ENCODE peak calls at places on chromosome 7, in five cellular contexts. N is OCI-LY7; K is neural progenitor cell; I is CD8-positive, alpha-beta T cell; F is ovary. U is an unnamed sample.

GRCh38 chr7:142945001-142945400 is 5.7 kb downstream of the LLCFC1 start:
- DNase-seq in K (no peak), I (no peak), F (no peak), N (no peak), U (no peak)

GRCh38 chr7:28037220-28038010 is 143.2 kb downstream of the JAZF1 start:
- DNase-seq in N (no peak), K (no peak), I (no peak), F (peak; percentile 29), U (peak; percentile 91)

GRCh38 chr7:16933296-16934248 is 51.8 kb upstream of the AGR3 start:
- DNase-seq in N (no peak), F (no peak), I (no peak), K (no peak), U (no peak)

GRCh38 chr7:55052081-55052480 is 33.3 kb downstream of the EGFR start:
- DNase-seq in I (no peak), F (no peak), K (no peak), N (no peak), U (peak; percentile 42)

GRCh38 chr7:13742719-13743640 is 246.5 kb downstream of the ETV1 start:
- DNase-seq in K (peak; percentile 35), N (peak; percentile 1), I (no peak), F (no peak), U (peak; percentile 67)

GRCh38 chr7:23759556-23760391 is 49.8 kb downstream of the STK31 start:
- DNase-seq in F (no peak), N (no peak), I (no peak), K (no peak), U (no peak)

GRCh38 chr7:152370297-152370696 is 65.5 kb downstream of the KMT2C start:
- DNase-seq in K (no peak), I (no peak), F (no peak), N (no peak), U (no peak)

GRCh38 chr7:88116395-88116794 is 103.4 kb downstream of the SRI start:
- DNase-seq in N (no peak), I (no peak), K (peak; percentile 35), F (no peak), U (no peak)

GRCh38 chr7:79528421-79528820 is 75.0 kb upstream of the MAGI2 start:
- DNase-seq in I (no peak), N (no peak), K (no peak), F (no peak), U (no peak)

GRCh38 chr7:130273081-130273699 is 6.5 kb downstream of the CPA2 start:
- DNase-seq in I (peak; percentile 27), N (no peak), K (peak; percentile 95), F (peak; percentile 47), U (peak; percentile 73)

GRCh38 chr7:111564078-111564477 is 1.8 kb upstream of the IMMP2L start:
- DNase-seq in N (no peak), K (no peak), F (no peak), I (no peak), U (no peak)

GRCh38 chr7:77419102-77419501 is 3.0 kb upstream of the GSAP start:
- DNase-seq in I (no peak), F (no peak), K (no peak), N (no peak), U (no peak)

GRCh38 chr7:121352323-121352722 is 23.5 kb downstream of the WNT16 start:
- DNase-seq in N (no peak), F (no peak), K (no peak), I (no peak), U (no peak)

GRCh38 chr7:127995866-127996215 is 35.4 kb downstream of the LRRC4 start:
- DNase-seq in N (no peak), I (no peak), K (no peak), F (no peak), U (no peak)
- H3K4me3 ChIP-seq in N (no peak overlapping the region), I (no peak overlapping the region), K (no peak overlapping the region), F (no peak overlapping the region), U (no peak overlapping the region)

DNA sequence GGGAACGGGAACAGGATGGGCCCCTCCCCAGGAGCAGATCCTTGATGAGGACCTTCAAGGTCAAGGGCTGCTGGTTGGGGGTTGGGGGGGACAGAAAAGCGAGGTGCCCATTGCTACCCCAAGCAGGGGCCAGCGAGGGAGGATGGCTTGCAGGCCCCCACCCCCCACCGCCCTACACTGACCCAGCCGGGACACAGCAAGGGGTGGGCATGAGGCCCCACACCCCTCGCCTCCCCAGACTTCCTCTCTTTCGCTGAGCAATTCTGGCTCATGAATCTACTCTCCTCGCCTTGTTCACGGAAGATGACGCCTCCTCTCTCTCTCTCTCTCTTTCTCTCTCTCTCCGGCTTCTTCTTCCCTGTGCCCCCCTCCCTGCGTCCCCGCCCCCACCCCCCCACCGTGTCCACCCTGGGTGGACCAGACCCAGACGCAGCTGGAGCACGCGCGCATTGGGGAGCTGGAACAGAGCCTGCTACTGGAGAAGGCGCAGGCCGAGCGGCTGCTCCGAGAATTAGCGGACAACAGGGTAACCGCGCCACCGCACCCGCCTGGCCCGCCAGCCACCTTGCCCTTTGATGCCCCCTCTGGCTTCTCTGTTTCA is 81.1 kb upstream of the GTF2IRD1 start:
- DNase-seq in K (peak; percentile 38), F (peak; percentile 79), N (no peak), I (no peak), U (no peak)
- H3K4me1 ChIP-seq in K (peaks cover 8% of the 10 kb centered on the region), F (peaks cover 5% of the 10 kb centered on the region), N (peaks cover 26% of the 10 kb centered on the region), I (no peaks in the 10 kb centered on the region), U (peaks cover 9% of the 10 kb centered on the region)

DNA sequence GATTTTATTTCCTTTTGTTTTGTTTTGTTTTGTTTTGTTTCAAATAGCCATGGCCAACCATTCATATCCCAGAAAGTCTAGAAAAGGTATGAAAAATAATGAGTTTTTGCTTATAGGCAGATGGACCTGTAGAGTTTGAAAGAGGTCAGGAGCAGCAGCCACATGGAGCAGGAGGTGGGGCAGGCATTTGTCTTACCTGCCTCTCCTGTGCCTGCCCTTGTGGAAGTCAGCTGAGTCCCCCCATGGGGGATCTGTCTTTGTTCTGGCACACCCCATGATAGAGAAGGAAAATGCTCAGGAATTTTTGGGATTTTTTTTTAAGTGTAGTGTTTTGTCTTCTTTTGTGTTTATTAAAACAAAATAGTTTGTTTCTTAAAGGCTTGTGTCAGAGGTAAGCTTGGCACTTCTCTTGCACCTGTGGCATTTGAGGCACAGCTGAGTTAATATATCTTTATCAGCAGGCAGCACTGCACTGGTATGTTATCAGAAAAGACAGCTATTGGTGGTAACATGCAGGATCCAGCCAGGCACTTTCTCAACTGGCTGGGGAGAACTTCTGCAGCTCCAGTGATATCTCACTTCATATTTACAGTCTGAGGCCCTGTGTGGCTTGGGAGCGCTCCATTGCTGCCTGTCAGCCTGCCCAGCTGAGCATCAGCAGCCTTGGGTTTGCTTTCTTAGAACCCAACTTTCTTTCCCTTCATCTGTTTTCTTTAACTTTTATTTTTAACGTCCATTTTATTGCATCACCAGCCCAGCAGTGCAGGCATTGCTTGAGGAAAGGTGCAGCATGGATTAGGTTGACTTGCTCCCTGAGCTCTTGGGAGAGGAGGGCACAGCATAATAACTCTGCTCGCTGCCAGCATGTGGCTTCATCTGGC is 44.4 kb downstream of the LRRC4 start:
- DNase-seq in N (no peak), I (no peak), K (no peak), F (no peak), U (peak; percentile 24)
- H3K27ac ChIP-seq in N (no peak overlapping the region), I (no peak overlapping the region), K (no peak overlapping the region), F (peak overlapping the region; percentile 41), U (no peak overlapping the region)

DNA sequence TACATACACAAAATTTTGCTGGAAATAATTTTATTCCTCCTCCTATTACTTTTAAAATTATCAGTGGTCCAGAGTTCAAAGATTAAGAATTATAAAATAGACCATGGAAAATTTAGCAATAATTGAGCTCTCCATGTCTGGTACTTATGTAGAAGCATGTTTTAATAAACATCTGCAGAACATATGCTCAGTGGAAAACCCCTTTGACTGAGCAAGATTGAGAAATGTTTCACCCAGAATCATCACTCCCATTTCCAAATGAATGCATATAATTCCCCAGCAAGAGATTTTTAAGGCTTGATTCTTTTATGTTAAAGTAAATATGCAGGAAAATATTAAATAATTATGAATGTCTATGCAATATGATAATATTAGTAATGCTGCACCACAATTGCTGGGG is 45.8 kb upstream of the TES start:
- DNase-seq in K (no peak), N (no peak), F (no peak), I (no peak), U (no peak)
- H3K4me3 ChIP-seq in K (no peak overlapping the region), N (no peak overlapping the region), F (no peak overlapping the region), I (no peak overlapping the region), U (no peak overlapping the region)

GRCh38 chr7:2166625-2167280 is 66.0 kb downstream of the MAD1L1 start:
- DNase-seq in I (no peak), K (no peak), F (no peak), N (no peak), U (no peak)
- H3K4me1 ChIP-seq in I (no peaks in the 10 kb centered on the region), K (peaks cover 30% of the 10 kb centered on the region), F (no peaks in the 10 kb centered on the region), N (peaks cover 9% of the 10 kb centered on the region), U (peaks cover 8% of the 10 kb centered on the region)

GRCh38 chr7:21948364-21948763 is 2.7 kb upstream of the CDCA7L start:
- DNase-seq in F (no peak), I (no peak), N (no peak), K (no peak), U (no peak)

GRCh38 chr7:21945374-21946227 is at the start of gene CDCA7L:
- DNase-seq in I (peak; percentile 61), N (peak; percentile 93), K (peak; percentile 87), F (peak; percentile 78), U (peak; percentile 82)

GRCh38 chr7:21944616-21945373 is 904 bp downstream of the CDCA7L start:
- DNase-seq in F (peak; percentile 24), I (peak; percentile 41), K (peak; percentile 61), N (peak; percentile 78), U (peak; percentile 47)

GRCh38 chr7:21947056-21947455 is 1.4 kb upstream of the CDCA7L start:
- DNase-seq in F (no peak), K (no peak), I (no peak), N (no peak), U (no peak)

GRCh38 chr7:21946228-21946709 is 570 bp upstream of the CDCA7L start:
- DNase-seq in N (no peak), K (no peak), I (no peak), F (no peak), U (no peak)
- H3K27ac ChIP-seq in N (peak overlapping the region; percentile 79), K (no peak overlapping the region), I (no peak overlapping the region), F (peak overlapping the region; percentile 87), U (no peak overlapping the region)

GRCh38 chr7:30752484-30752883 is 549 bp downstream of the INMT start:
- DNase-seq in N (no peak), K (no peak), F (no peak), I (no peak), U (no peak)
- H3K4me3 ChIP-seq in N (no peak overlapping the region), K (no peak overlapping the region), F (no peak overlapping the region), I (no peak overlapping the region), U (no peak overlapping the region)

DNA sequence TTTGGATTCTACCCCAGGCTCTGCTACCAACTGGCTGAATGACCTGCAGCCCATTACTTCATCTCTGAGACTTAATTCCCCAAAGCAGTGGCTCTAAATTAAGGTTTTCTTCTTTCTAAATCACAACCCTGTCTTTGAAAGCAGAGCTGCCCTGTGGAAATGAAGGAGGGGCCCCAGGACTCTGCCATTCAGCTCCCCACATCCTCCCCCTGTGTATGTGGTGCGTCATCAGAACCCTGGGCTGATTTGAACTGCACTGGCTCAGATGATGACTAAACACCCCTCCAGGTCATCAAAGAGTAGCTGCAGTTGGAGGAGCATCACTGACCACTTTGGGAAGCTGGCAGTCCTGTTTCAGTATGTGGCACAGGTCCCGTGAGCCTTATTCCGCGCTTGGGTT is 46.6 kb downstream of the BPGM start:
- DNase-seq in K (no peak), N (no peak), I (peak; percentile 45), F (peak; percentile 78), U (no peak)
- H3K4me1 ChIP-seq in K (no peaks in the 10 kb centered on the region), N (no peaks in the 10 kb centered on the region), I (peaks cover 4% of the 10 kb centered on the region), F (peaks cover 28% of the 10 kb centered on the region), U (no peaks in the 10 kb centered on the region)

U was measured in cardiac muscle cell.